ENCODE peak calls at places on chromosomes 2 and 18, in nine cellular contexts. K, R, A, N, E, G, F, O and W are unnamed samples. For H3K9me3, the result is how much of the 10 kb centered on the place peaks cover.

GRCh38 chr2:61707984-61708852 is 145.6 kb downstream of the FAM161A start:
- DNase-seq in K (peak), R (no peak), A (no peak), N (peak), E (no peak), G (peak), F (no peak), O (peak), W (peak)

GRCh38 chr2:47034973-47035609 is 119.5 kb upstream of the MCFD2 start:
- DNase-seq in K (no peak), R (peak), A (no peak), N (peak), E (no peak), G (no peak), F (peak), O (no peak), W (no peak)

GRCh38 chr2:112805542-112805941 is 21.2 kb upstream of the IL1A start:
- DNase-seq in K (no peak), R (no peak), A (no peak), N (no peak), E (no peak), G (no peak), F (no peak), O (no peak), W (no peak)

GRCh38 chr2:164967781-164968228 is 12.5 kb upstream of the SLC38A11 start:
- DNase-seq in K (peak), R (peak), A (no peak), N (no peak), E (no peak), G (peak), F (no peak), O (peak), W (peak)

GRCh38 chr2:238467772-238468171 is 41.0 kb downstream of the ASB1 start:
- DNase-seq in K (no peak), R (no peak), A (no peak), N (no peak), E (no peak), G (peak), F (no peak), O (peak), W (no peak)

GRCh38 chr2:205731521-205731965 is 49.2 kb downstream of the NRP2 start:
- DNase-seq in K (peak), R (peak), A (no peak), N (no peak), E (no peak), G (peak), F (no peak), O (peak), W (no peak)

GRCh38 chr18:44803019-44803650 is 122.4 kb downstream of the SETBP1 start:
- DNase-seq in K (peak), R (no peak), A (peak), N (peak), E (peak), G (peak), F (no peak), O (peak), W (no peak)

GRCh38 chr2:42936632-42936996 is 144.2 kb upstream of the HAAO start:
- DNase-seq in K (no peak), R (no peak), A (no peak), N (no peak), E (peak), G (no peak), F (no peak), O (no peak), W (no peak)

GRCh38 chr2:178241852-178242551 is 47.7 kb downstream of the OSBPL6 start:
- DNase-seq in K (peak), R (peak), A (no peak), N (peak), E (peak), G (peak), F (peak), O (peak), W (peak)

GRCh38 chr2:207825958-207826330 is 56.2 kb upstream of the FZD5 start:
- DNase-seq in K (no peak), R (no peak), A (no peak), N (no peak), E (no peak), G (no peak), F (no peak), O (no peak), W (no peak)

GRCh38 chr18:58140366-58141325 is 96.6 kb downstream of the NEDD4L start:
- DNase-seq in K (no peak), R (no peak), A (no peak), N (peak), E (no peak), G (no peak), F (no peak), O (no peak), W (no peak)

GRCh38 chr2:24513672-24514071 is 22.6 kb downstream of the NCOA1 start:
- DNase-seq in K (no peak), R (no peak), A (no peak), N (no peak), E (no peak), G (no peak), F (no peak), O (no peak), W (no peak)

GRCh38 chr2:85852979-85853498 is 35.8 kb downstream of the ST3GAL5 start:
- DNase-seq in K (no peak), R (no peak), A (peak), N (no peak), E (no peak), G (no peak), F (peak), O (no peak), W (no peak)

GRCh38 chr18:35246831-35247230 is 6.0 kb downstream of the ZNF397 start:
- DNase-seq in K (no peak), R (no peak), A (no peak), N (no peak), E (no peak), G (no peak), F (no peak), O (no peak), W (no peak)
- H3K9me3 ChIP-seq in K (under half), R (under half), A (under half), N (under half), E (under half), G (under half), F (under half), O (under half), W (under half)

DNA sequence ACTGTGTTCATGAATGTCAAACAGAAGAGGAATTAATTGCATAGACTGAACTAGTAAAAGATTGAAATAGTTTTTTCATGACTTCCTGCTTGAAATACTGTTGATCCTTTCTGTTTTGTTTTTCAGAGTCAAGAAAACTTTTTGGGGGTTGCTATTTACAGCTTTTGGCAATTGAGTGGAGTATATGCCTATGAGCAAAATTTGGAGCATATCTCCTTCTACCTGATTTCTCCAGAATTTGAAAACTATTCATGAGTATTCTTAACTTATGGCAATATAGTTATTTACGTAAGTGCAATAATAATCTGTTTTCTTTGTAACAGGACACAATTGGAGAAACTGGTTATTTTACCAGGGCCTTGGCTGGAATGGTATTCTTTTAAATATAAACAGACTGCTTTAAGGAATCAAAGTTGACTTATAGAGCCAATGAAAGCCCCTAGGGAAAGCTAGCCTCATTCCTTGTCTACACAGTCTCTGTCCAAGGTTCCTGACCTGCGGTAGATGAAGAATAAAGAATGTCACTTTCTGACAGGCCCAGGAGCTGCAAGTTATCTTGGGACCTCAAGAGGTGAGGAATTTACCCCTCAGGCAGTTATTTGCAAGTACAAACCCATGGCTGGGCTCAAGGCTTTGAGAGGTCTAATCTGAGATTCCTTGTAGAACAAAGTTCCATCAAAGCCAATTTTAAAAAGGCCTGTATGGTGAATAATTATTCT is 193.5 kb upstream of the NDUFV2 start:
- DNase-seq in K (no peak), R (no peak), A (no peak), N (no peak), E (no peak), G (no peak), F (no peak), O (no peak), W (no peak)
- H3K9me3 ChIP-seq in K (under half), R (under half), A (under half), N (under half), E (under half), G (under half), F (under half), O (under half), W (under half)

GRCh38 chr2:83420993-83421392 is 1038.1 kb downstream of the SUCLG1 start:
- DNase-seq in K (no peak), R (no peak), A (no peak), N (no peak), E (no peak), G (no peak), F (no peak), O (no peak), W (no peak)
- H3K9me3 ChIP-seq in K (under half), R (under half), A (under half), N (under half), E (under half), G (under half), F (under half), O (under half), W (under half)

GRCh38 chr2:108288534-108289106 is at the start of gene SULT1C2:
- DNase-seq in K (no peak), R (no peak), A (no peak), N (peak), E (no peak), G (peak), F (no peak), O (peak), W (no peak)
- H3K9me3 ChIP-seq in K (under half), R (under half), A (under half), N (under half), E (under half), G (under half), F (under half), O (under half), W (under half)